ENCODE peak calls at places on chromosomes 3 and 15, in five cellular contexts. M, N, G, Y and A are unnamed samples.
A peak's percentile ranks its signal among the peaks of the same experiment; 100 is the strongest.

GRCh38 chr3:25297667-25298585 is 130.1 kb upstream of the RARB start:
- DNase-seq in M (no peak), N (no peak), G (peak; percentile 6), Y (peak; percentile 73), A (no peak)

GRCh38 chr15:92839696-92840095 is 60.4 kb upstream of the CHD2 start:
- DNase-seq in M (no peak), N (no peak), G (peak; percentile 75), Y (no peak), A (no peak)

GRCh38 chr15:68684476-68684875 is 105.7 kb downstream of the CORO2B start:
- DNase-seq in M (no peak), N (no peak), G (no peak), Y (no peak), A (no peak)

GRCh38 chr3:118199044-118199443 is 835.6 kb downstream of the IGSF11 start:
- DNase-seq in M (no peak), N (no peak), G (no peak), Y (no peak), A (no peak)

GRCh38 chr3:125334675-125335560 is 40.2 kb downstream of the ZNF148 start:
- DNase-seq in M (no peak), N (no peak), G (no peak), Y (no peak), A (no peak)

GRCh38 chr15:57319226-57319918 is 56.9 kb upstream of the CGNL1 start:
- DNase-seq in M (no peak), N (no peak), G (no peak), Y (no peak), A (no peak)

GRCh38 chr15:101664303-101664913 is 12.2 kb upstream of the TM2D3 start:
- DNase-seq in M (no peak), N (no peak), G (no peak), Y (no peak), A (no peak)

GRCh38 chr3:139506792-139507191 is 30.5 kb upstream of the RBP2 start:
- DNase-seq in M (no peak), N (peak; percentile 70), G (no peak), Y (no peak), A (no peak)

GRCh38 chr15:84669726-84670125 is 11.7 kb upstream of the NMB start:
- DNase-seq in M (no peak), N (no peak), G (no peak), Y (no peak), A (no peak)